ENCODE peak calls at places on chromosomes 11 and 22, in five cellular contexts. R is PC-9, F is lower lobe of right lung, B is B cell, X is BE2C. H is an unnamed sample.

GRCh38 chr11:65575568-65576231 is at the start of gene EHBP1L1:
- DNase-seq in X (peak; percentile 32), R (no peak), B (peak; percentile 86), F (peak; percentile 86), H (peak; percentile 77)

GRCh38 chr11:99370557-99371200 is 349.9 kb downstream of the CNTN5 start:
- DNase-seq in B (no peak), R (no peak), F (no peak), X (peak; percentile 58), H (peak; percentile 13)

GRCh38 chr22:45451988-45452387 is 38.5 kb downstream of the RIBC2 start:
- DNase-seq in R (no peak), F (no peak), X (no peak), B (no peak), H (no peak)

GRCh38 chr11:83543918-83544491 is 257.8 kb upstream of the CCDC90B start:
- DNase-seq in X (no peak), R (no peak), B (no peak), F (no peak), H (no peak)

GRCh38 chr11:3198815-3199214 is 19.8 kb downstream of the MRGPRG start:
- DNase-seq in F (no peak), X (no peak), R (no peak), B (no peak), H (no peak)

GRCh38 chr11:128888034-128888985 is 2.8 kb upstream of the KCNJ5 start:
- DNase-seq in F (no peak), R (no peak), B (no peak), X (no peak), H (no peak)

GRCh38 chr11:1544536-1544935 is 27.5 kb downstream of the DUSP8 start:
- DNase-seq in F (no peak), B (no peak), R (no peak), X (no peak), H (no peak)

GRCh38 chr11:65488273-65489058 is 10.4 kb upstream of the MALAT1 start:
- DNase-seq in B (no peak), X (no peak), R (no peak), F (no peak), H (peak; percentile 30)

GRCh38 chr22:27113211-27114030 is 456.0 kb downstream of the MIAT start:
- DNase-seq in X (no peak), R (peak; percentile 95), F (no peak), B (no peak), H (no peak)

GRCh38 chr11:116563028-116563712 is 209.6 kb downstream of the BUD13 start:
- DNase-seq in R (no peak), X (peak; percentile 59), F (peak; percentile 61), B (no peak), H (peak; percentile 28)

GRCh38 chr22:35380013-35380412 is 883 bp upstream of the HMOX1 start:
- DNase-seq in R (peak; percentile 70), B (no peak), F (no peak), X (no peak), H (no peak)

GRCh38 chr22:44032126-44032730 is 8.1 kb downstream of the PARVB start:
- DNase-seq in R (no peak), F (peak; percentile 15), B (no peak), X (no peak), H (no peak)

GRCh38 chr22:44029069-44029468 is 5.0 kb downstream of the PARVB start:
- DNase-seq in B (no peak), X (no peak), F (no peak), R (no peak), H (no peak)

GRCh38 chr22:44031111-44031963 is 7.2 kb downstream of the PARVB start:
- DNase-seq in X (no peak), B (no peak), R (no peak), F (peak; percentile 39), H (no peak)

GRCh38 chr22:44030051-44030701 is 6.1 kb downstream of the PARVB start:
- DNase-seq in F (no peak), B (no peak), X (no peak), R (no peak), H (no peak)

DNA sequence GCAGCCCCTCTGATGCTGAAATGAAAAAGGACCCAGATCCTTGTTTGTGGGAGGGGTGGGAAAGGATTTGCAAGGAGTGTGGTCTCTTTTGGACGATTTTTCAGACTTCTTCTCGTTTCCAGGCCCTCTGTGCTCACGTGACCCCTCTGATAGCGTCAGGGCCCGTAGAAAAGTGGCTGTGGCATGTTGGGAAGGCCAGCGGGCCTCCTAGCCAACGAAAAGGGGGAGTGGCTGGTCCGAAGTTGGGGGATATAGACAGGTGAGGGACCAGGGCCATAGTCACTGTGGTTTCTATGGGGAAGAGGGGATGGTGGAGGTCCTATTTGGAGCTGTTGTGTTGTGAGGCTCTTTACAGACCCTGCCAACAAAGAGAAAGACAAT is 6.6 kb downstream of the PARVB start:
- DNase-seq in X (no peak), R (no peak), F (no peak), B (no peak), H (no peak)
- TF ChIP-seq CTCF in X (no peak), R (no peak), F (no peak), B (no peak), H (no peak)

GRCh38 chr22:17234144-17234623 is 14.9 kb upstream of the ADA2 start:
- DNase-seq in R (peak; percentile 39), X (no peak), F (peak; percentile 33), B (no peak), H (peak; percentile 45)
- TF ChIP-seq CTCF in R (no peak), X (no peak), F (no peak), B (no peak), H (peak; percentile 35)

GRCh38 chr11:8192016-8192895 is 23.4 kb upstream of the RIC3 start:
- DNase-seq in X (peak; percentile 73), R (no peak), B (peak; percentile 77), F (peak; percentile 61), H (peak; percentile 79)

GRCh38 chr11:8196749-8197148 is 27.9 kb upstream of the RIC3 start:
- DNase-seq in R (no peak), F (no peak), B (no peak), X (no peak), H (no peak)

DNA sequence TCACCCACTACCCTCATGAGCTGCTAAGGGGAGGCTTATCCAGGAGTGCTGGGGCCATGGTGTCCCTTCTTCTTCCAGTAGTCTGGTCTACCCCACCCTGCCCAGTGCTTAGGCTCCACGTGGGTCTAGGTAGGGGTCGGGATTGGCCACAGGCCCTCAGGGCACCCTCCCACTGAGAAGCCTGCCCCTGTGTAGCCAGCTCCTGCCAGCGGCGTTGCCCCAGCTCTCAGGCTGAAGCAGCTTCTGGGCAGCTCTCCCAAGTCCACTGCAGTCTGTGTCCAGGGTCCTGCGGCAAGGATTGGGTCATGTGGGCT is 24.0 kb upstream of the RIC3 start:
- DNase-seq in F (no peak), B (no peak), R (no peak), X (peak; percentile 14), H (no peak)
- TF ChIP-seq CTCF in F (no peak), B (peak; percentile 58), R (no peak), X (no peak), H (no peak)

GRCh38 chr11:111911563-111912401 is at the start of gene CRYAB:
- DNase-seq in X (no peak), R (peak; percentile 53), F (peak; percentile 78), B (no peak), H (peak; percentile 16)

GRCh38 chr11:111913031-111913861 is 712 bp downstream of the HSPB2 start:
- DNase-seq in X (no peak), R (no peak), B (no peak), F (no peak), H (no peak)

GRCh38 chr11:111916768-111917167 is 1.9 kb upstream of the C11orf52 start:
- DNase-seq in R (no peak), B (no peak), F (no peak), X (no peak), H (no peak)

GRCh38 chr11:111912535-111912934 is at the start of gene HSPB2:
- DNase-seq in R (no peak), F (no peak), X (no peak), B (no peak), H (peak; percentile 15)

DNA sequence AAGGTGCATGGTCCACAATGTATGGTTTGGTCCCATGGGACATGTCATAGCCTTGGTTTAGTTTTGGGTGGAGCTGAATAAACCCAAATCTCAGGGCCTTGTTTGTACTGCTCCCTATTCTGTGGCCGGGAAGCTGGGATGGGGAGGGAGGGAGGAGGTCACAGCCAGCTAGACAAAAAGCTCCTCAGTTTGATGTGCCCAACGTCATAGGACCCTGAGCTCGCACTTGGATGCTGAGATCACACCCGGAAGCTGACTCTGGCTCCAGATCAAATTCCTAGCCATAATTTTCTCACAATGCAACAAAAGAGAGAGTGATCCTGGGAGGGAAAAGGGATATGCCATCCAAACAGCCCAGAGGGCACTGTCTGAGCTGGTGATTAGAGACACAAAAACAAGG is 1.5 kb downstream of the HSPB2 start:
- DNase-seq in X (no peak), B (no peak), R (no peak), F (no peak), H (no peak)
- TF ChIP-seq CTCF in X (no peak), B (no peak), R (no peak), F (no peak), H (no peak)

DNA sequence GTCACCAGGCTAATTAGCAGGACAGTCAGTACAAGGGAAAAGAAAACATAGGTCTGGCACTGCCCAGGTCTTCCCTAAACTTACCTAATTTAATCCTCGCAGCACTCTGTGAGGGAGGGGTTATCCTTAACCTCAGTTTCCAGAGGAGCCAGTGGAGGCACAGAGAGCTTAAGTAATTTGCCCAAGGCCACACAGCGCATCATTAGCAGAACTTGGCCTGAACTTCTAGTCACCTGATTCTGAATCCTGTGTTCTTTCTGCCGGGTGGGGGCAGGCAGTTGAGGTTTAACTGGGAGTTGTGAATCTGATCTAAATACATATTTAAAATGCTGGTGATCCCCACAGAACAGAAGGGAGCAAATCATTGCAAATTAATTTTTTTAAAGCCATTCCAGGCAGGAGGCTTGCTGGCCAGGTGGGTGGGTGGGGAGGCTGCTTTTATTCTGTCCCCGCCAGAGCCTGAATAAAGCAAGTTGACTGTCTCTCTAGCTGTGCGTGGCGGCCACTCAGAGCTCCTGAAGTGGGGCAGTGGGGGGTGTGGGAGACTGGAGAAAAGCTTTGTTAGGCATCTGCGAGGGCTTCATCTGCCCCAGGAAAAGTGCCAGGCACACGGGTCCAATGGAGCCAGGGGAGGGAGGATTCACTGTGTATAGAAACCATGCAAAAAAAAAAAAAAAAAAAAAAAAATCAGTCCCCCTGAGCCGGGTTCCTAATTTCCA is 66.1 kb downstream of the NFAM1 start:
- DNase-seq in F (no peak), X (no peak), B (no peak), R (no peak), H (no peak)
- TF ChIP-seq CTCF in F (no peak), X (no peak), B (no peak), R (no peak), H (no peak)

DNA sequence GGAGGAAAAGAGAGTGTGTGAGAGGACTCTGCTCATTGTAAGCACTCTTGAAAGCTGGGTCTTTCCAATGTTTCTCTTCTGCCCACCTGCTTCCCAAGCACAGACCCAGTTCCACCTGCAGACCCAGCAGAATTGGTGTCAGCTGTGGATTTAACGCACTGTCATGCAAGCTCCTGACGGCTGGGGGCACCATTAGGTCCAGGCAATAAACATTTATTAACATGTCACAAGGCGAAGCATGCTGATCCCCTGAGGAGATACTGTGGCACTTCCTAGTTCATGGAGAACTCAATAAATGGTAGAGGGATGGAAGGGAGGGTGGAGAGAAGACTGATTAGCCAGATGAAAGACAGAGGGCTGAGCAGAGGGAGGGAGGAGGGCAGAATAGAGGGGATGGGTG is 68.3 kb upstream of the TSPAN18 start:
- DNase-seq in F (no peak), X (peak; percentile 54), R (no peak), B (no peak), H (peak; percentile 32)
- TF ChIP-seq CTCF in F (peak; percentile 15), X (peak; percentile 58), R (peak; percentile 42), B (no peak), H (peak; percentile 28)

GRCh38 chr11:22974251-22974650 is 114.0 kb upstream of the CCDC179 start:
- DNase-seq in F (no peak), R (no peak), B (no peak), X (no peak), H (no peak)
- TF ChIP-seq CTCF in F (no peak), R (no peak), B (no peak), X (no peak), H (no peak)

H was measured in nephron progenitor cell.